ENCODE peak calls at places on chromosomes 4 and X, in five cellular contexts. One of them, this sample, is unnamed.

GRCh38 chr4:127959794-127960193 is 5.2 kb downstream of the MFSD8 start:
- DNase-seq in WERI-Rb-1: no peak
- DNase-seq in GM19239: no peak
- DNase-seq in prostate gland: no peak
- DNase-seq in ACHN: no peak
- DNase-seq in this sample: no peak

GRCh38 chrX:29496636-29497180 is 718.7 kb upstream of the MAGEB2 start:
- DNase-seq in GM19239: no peak
- DNase-seq in prostate gland: no peak
- DNase-seq in WERI-Rb-1: no peak
- DNase-seq in ACHN: no peak
- DNase-seq in this sample: no peak

GRCh38 chr4:1300466-1301455 is 11.1 kb downstream of the MAEA start:
- DNase-seq in GM19239: no peak
- DNase-seq in ACHN: peak
- DNase-seq in WERI-Rb-1: peak
- DNase-seq in prostate gland: no peak
- DNase-seq in this sample: peak

GRCh38 chr4:930827-931193 is 1.3 kb downstream of the GAK start:
- DNase-seq in GM19239: no peak
- DNase-seq in ACHN: no peak
- DNase-seq in WERI-Rb-1: no peak
- DNase-seq in prostate gland: no peak
- DNase-seq in this sample: no peak

GRCh38 chr4:71126719-71127118 is 133.3 kb downstream of the DCK start:
- DNase-seq in ACHN: peak
- DNase-seq in GM19239: no peak
- DNase-seq in prostate gland: no peak
- DNase-seq in WERI-Rb-1: no peak
- DNase-seq in this sample: no peak

GRCh38 chr4:169975131-169975836 is 50.9 kb downstream of the MFAP3L start:
- DNase-seq in WERI-Rb-1: no peak
- DNase-seq in ACHN: no peak
- DNase-seq in prostate gland: no peak
- DNase-seq in GM19239: no peak
- DNase-seq in this sample: no peak

GRCh38 chrX:10158279-10158939 is 1.6 kb downstream of the CLCN4 start:
- DNase-seq in GM19239: no peak
- DNase-seq in WERI-Rb-1: peak
- DNase-seq in ACHN: no peak
- DNase-seq in prostate gland: no peak
- DNase-seq in this sample: peak

GRCh38 chr4:133000012-133000411 is 149.1 kb upstream of the PCDH10 start:
- DNase-seq in ACHN: no peak
- DNase-seq in prostate gland: no peak
- DNase-seq in WERI-Rb-1: no peak
- DNase-seq in GM19239: no peak
- DNase-seq in this sample: no peak

GRCh38 chrX:133410555-133410954 is 4.7 kb downstream of the GPC4 start:
- DNase-seq in WERI-Rb-1: no peak
- DNase-seq in prostate gland: no peak
- DNase-seq in ACHN: no peak
- DNase-seq in GM19239: no peak
- DNase-seq in this sample: no peak

GRCh38 chrX:372856-373640 is 13.7 kb downstream of the PPP2R3B start:
- DNase-seq in GM19239: no peak
- DNase-seq in WERI-Rb-1: no peak
- DNase-seq in prostate gland: no peak
- DNase-seq in ACHN: no peak
- DNase-seq in this sample: no peak

GRCh38 chrX:146055733-146056132 is 238.1 kb downstream of the SLITRK2 start:
- DNase-seq in ACHN: no peak
- DNase-seq in prostate gland: no peak
- DNase-seq in WERI-Rb-1: no peak
- DNase-seq in GM19239: no peak
- DNase-seq in this sample: no peak

GRCh38 chrX:87528487-87528886 is 10.9 kb downstream of the KLHL4 start:
- DNase-seq in prostate gland: no peak
- DNase-seq in WERI-Rb-1: no peak
- DNase-seq in ACHN: no peak
- DNase-seq in GM19239: no peak
- DNase-seq in this sample: no peak

GRCh38 chr4:111630705-111631104 is 514.5 kb upstream of the FAM241A start:
- DNase-seq in GM19239: no peak
- DNase-seq in prostate gland: no peak
- DNase-seq in ACHN: peak
- DNase-seq in WERI-Rb-1: no peak
- DNase-seq in this sample: no peak

GRCh38 chrX:103417933-103418332 is 41.6 kb downstream of the BEX3 start:
- DNase-seq in prostate gland: no peak
- DNase-seq in WERI-Rb-1: no peak
- DNase-seq in ACHN: no peak
- DNase-seq in GM19239: no peak
- DNase-seq in this sample: no peak

GRCh38 chr4:147345662-147346061 is 135.2 kb upstream of the EDNRA start:
- DNase-seq in GM19239: no peak
- DNase-seq in prostate gland: no peak
- DNase-seq in WERI-Rb-1: no peak
- DNase-seq in ACHN: no peak
- DNase-seq in this sample: no peak

GRCh38 chrX:108268434-108269080 is 169.7 kb downstream of the COL4A6 start:
- DNase-seq in WERI-Rb-1: no peak
- DNase-seq in GM19239: no peak
- DNase-seq in ACHN: no peak
- DNase-seq in prostate gland: no peak
- DNase-seq in this sample: peak

GRCh38 chr4:143554728-143555597 is 41.5 kb downstream of the SMARCA5 start:
- DNase-seq in GM19239: no peak
- DNase-seq in WERI-Rb-1: no peak
- DNase-seq in prostate gland: no peak
- DNase-seq in ACHN: no peak
- DNase-seq in this sample: no peak

GRCh38 chrX:24619647-24620046 is 27.5 kb downstream of the PCYT1B start:
- DNase-seq in prostate gland: no peak
- DNase-seq in WERI-Rb-1: no peak
- DNase-seq in GM19239: no peak
- DNase-seq in ACHN: no peak
- DNase-seq in this sample: peak

GRCh38 chr4:6019316-6020263 is 1.4 kb upstream of the C4orf50 start:
- DNase-seq in WERI-Rb-1: peak
- DNase-seq in prostate gland: peak
- DNase-seq in GM19239: peak
- DNase-seq in ACHN: peak
- DNase-seq in this sample: peak

GRCh38 chrX:69319376-69319775 is 154.1 kb upstream of the PJA1 start:
- DNase-seq in ACHN: no peak
- DNase-seq in GM19239: no peak
- DNase-seq in WERI-Rb-1: no peak
- DNase-seq in prostate gland: no peak
- DNase-seq in this sample: no peak

GRCh38 chr4:68873218-68873502 is 57.4 kb downstream of the UGT2B10 start:
- DNase-seq in GM19239: no peak
- DNase-seq in prostate gland: no peak
- DNase-seq in WERI-Rb-1: no peak
- DNase-seq in ACHN: peak
- DNase-seq in this sample: no peak

GRCh38 chr4:2691313-2691712 is 64.8 kb downstream of the TNIP2 start:
- DNase-seq in ACHN: no peak
- DNase-seq in prostate gland: no peak
- DNase-seq in WERI-Rb-1: no peak
- DNase-seq in GM19239: no peak
- DNase-seq in this sample: no peak